ENCODE peak calls at places on chromosomes 7 and 10, in eight cellular contexts. W is foreskin fibroblast; R is CD8-positive, alpha-beta memory T cell; M is H9; U is EL; H is stimulated activated CD4-positive, alpha-beta T cell treated with anti-CD3 and anti-CD28 coated beads, Interleukin-12 subunit alpha, Interleukin-12 subunit beta, amount 100 ng/mL, for 24 hours; J is memory B cell; A is endothelial cell of umbilical vein. P is an unnamed sample.

GRCh38 chr10:62047240-62047897 is 145.9 kb downstream of the ARID5B start:
- DNase-seq in W (no peak), R (no peak), M (no peak), U (no peak), H (no peak), J (no peak), A (no peak), P (peak)

GRCh38 chr10:106474891-106475290 is 689.6 kb downstream of the SORCS1 start:
- DNase-seq in W (peak), R (no peak), M (no peak), U (peak), H (no peak), J (no peak), A (no peak), P (peak)

GRCh38 chr7:92281031-92281430 is 35.3 kb downstream of the ANKIB1 start:
- DNase-seq in W (no peak), R (no peak), M (no peak), U (no peak), H (no peak), J (no peak), A (no peak), P (no peak)

GRCh38 chr7:36600869-36601530 is 123.3 kb downstream of the AOAH start:
- DNase-seq in W (peak), R (no peak), M (no peak), U (peak), H (no peak), J (no peak), A (peak), P (no peak)

GRCh38 chr7:129781856-129782256 is 170.3 kb downstream of the NRF1 start:
- DNase-seq in W (no peak), R (no peak), M (peak), U (no peak), H (no peak), J (no peak), A (no peak), P (no peak)

GRCh38 chr7:139431010-139431409 is 52.5 kb downstream of the KLRG2 start:
- DNase-seq in W (no peak), R (no peak), M (no peak), U (no peak), H (no peak), J (no peak), A (no peak), P (no peak)

GRCh38 chr7:16644987-16645592 is 464 bp downstream of the ANKMY2 start:
- DNase-seq in W (peak), R (no peak), M (no peak), U (peak), H (no peak), J (peak), A (no peak), P (no peak)

GRCh38 chr7:154795437-154795836 is 207.5 kb downstream of the PAXIP1 start:
- DNase-seq in W (no peak), R (no peak), M (no peak), U (no peak), H (no peak), J (no peak), A (no peak), P (no peak)

GRCh38 chr10:70617798-70618568 is 15.4 kb upstream of the PRF1 start:
- DNase-seq in W (no peak), R (no peak), M (no peak), U (no peak), H (no peak), J (no peak), A (no peak), P (no peak)

GRCh38 chr10:109934958-109935793 is 11.9 kb upstream of the XPNPEP1 start:
- DNase-seq in W (peak), R (no peak), M (peak), U (peak), H (no peak), J (no peak), A (peak), P (peak)

GRCh38 chr10:89283174-89283987 is 18.5 kb upstream of the IFIT2 start:
- DNase-seq in W (peak), R (no peak), M (no peak), U (peak), H (no peak), J (no peak), A (no peak), P (peak)

GRCh38 chr7:130365511-130366441 is 14.5 kb upstream of the CPA1 start:
- DNase-seq in W (peak), R (no peak), M (no peak), U (peak), H (no peak), J (no peak), A (no peak), P (peak)

GRCh38 chr10:33571616-33572015 is 237.1 kb upstream of the NRP1 start:
- DNase-seq in W (peak), R (no peak), M (no peak), U (peak), H (no peak), J (no peak), A (no peak), P (no peak)

GRCh38 chr10:53314856-53315255 is 542.3 kb upstream of the MBL2 start:
- DNase-seq in W (peak), R (no peak), M (no peak), U (peak), H (no peak), J (no peak), A (peak), P (peak)

GRCh38 chr10:122492955-122493597 is 31.7 kb downstream of the HTRA1 start:
- DNase-seq in W (peak), R (no peak), M (no peak), U (no peak), H (no peak), J (no peak), A (no peak), P (no peak)

GRCh38 chr7:55552320-55553086 is 19.8 kb downstream of the VOPP1 start:
- DNase-seq in W (peak), R (no peak), M (no peak), U (peak), H (no peak), J (no peak), A (peak), P (no peak)

GRCh38 chr10:62506371-62506770 is 132.2 kb downstream of the ZNF365 start:
- DNase-seq in W (no peak), R (no peak), M (no peak), U (no peak), H (no peak), J (peak), A (no peak), P (no peak)

GRCh38 chr7:26616235-26616634 is 248.2 kb downstream of the SKAP2 start:
- DNase-seq in W (no peak), R (no peak), M (no peak), U (peak), H (no peak), J (no peak), A (no peak), P (no peak)

GRCh38 chr7:36987363-36987724 is 263.1 kb upstream of the AOAH start:
- DNase-seq in W (no peak), R (no peak), M (no peak), U (no peak), H (no peak), J (no peak), A (no peak), P (no peak)

GRCh38 chr10:23088609-23089008 is 6.8 kb upstream of the MSRB2 start:
- DNase-seq in W (no peak), R (no peak), M (no peak), U (peak), H (no peak), J (no peak), A (peak), P (no peak)

GRCh38 chr7:116030626-116031276 is at the start of gene TFEC:
- DNase-seq in W (peak), R (no peak), M (no peak), U (peak), H (no peak), J (no peak), A (peak), P (peak)

GRCh38 chr10:67492317-67493019 is 203.5 kb downstream of the CTNNA3 start:
- DNase-seq in W (no peak), R (no peak), M (no peak), U (no peak), H (no peak), J (no peak), A (peak), P (no peak)

GRCh38 chr10:76397210-76397881 is 965.9 kb downstream of the LRMDA start:
- DNase-seq in W (peak), R (no peak), M (no peak), U (no peak), H (no peak), J (no peak), A (no peak), P (no peak)

GRCh38 chr10:33295851-33296250 is 38.6 kb downstream of the NRP1 start:
- DNase-seq in W (no peak), R (no peak), M (no peak), U (peak), H (no peak), J (no peak), A (no peak), P (no peak)

GRCh38 chr10:91787810-91788209 is 10.4 kb upstream of the TNKS2 start:
- DNase-seq in W (no peak), R (no peak), M (no peak), U (no peak), H (no peak), J (no peak), A (no peak), P (no peak)